ENCODE peak calls at places on chromosome 2, in four cellular contexts. A is activated naive CD4-positive, alpha-beta T cell treated with anti-CD3 and anti-CD28 coated beads for 36 hours; L is bronchial epithelial cell; R is SW 1271. S is an unnamed sample.

GRCh38 chr2:98907966-98908905 is 27.8 kb downstream of the CRACDL start:
- DNase-seq in A (no peak), L (peak; percentile 50), R (no peak), S (no peak)

GRCh38 chr2:85994421-85994777 is 105.6 kb upstream of the ST3GAL5 start:
- DNase-seq in A (no peak), L (no peak), R (no peak), S (no peak)

GRCh38 chr2:137987011-137987410 is 22.7 kb downstream of the HNMT start:
- DNase-seq in A (no peak), L (no peak), R (no peak), S (no peak)

GRCh38 chr2:234983011-234983726 is 31.4 kb downstream of the SH3BP4 start:
- DNase-seq in A (no peak), L (no peak), R (no peak), S (no peak)

GRCh38 chr2:70698847-70699246 is 69.2 kb downstream of the ADD2 start:
- DNase-seq in A (no peak), L (no peak), R (no peak), S (no peak)

GRCh38 chr2:173571021-173571821 is 216.5 kb downstream of the CDCA7 start:
- DNase-seq in A (peak; percentile 8), L (peak; percentile 59), R (no peak), S (no peak)

GRCh38 chr2:127105656-127106456 is 1.1 kb downstream of the BIN1 start:
- DNase-seq in A (no peak), L (no peak), R (no peak), S (peak; percentile 29)

GRCh38 chr2:36918307-36918706 is 48.0 kb downstream of the STRN start:
- DNase-seq in A (no peak), L (no peak), R (no peak), S (no peak)

GRCh38 chr2:224520064-224520463 is 65.1 kb downstream of the CUL3 start:
- DNase-seq in A (peak; percentile 64), L (peak; percentile 60), R (no peak), S (no peak)

GRCh38 chr2:183232161-183232865 is 108.1 kb downstream of the NUP35 start:
- DNase-seq in A (no peak), L (no peak), R (no peak), S (no peak)

GRCh38 chr2:224357098-224357901 is 44.6 kb downstream of the FAM124B start:
- DNase-seq in A (peak; percentile 76), L (peak; percentile 71), R (peak; percentile 30), S (peak; percentile 28)

GRCh38 chr2:201057089-201057499 is 14.4 kb downstream of the HYCC2 start:
- DNase-seq in A (no peak), L (no peak), R (no peak), S (no peak)

GRCh38 chr2:101883860-101884259 is 107.9 kb upstream of the IL1R2 start:
- DNase-seq in A (peak; percentile 74), L (peak; percentile 70), R (peak; percentile 11), S (no peak)

GRCh38 chr2:887639-888038 is 63.0 kb upstream of the SNTG2 start:
- DNase-seq in A (no peak), L (no peak), R (no peak), S (no peak)

GRCh38 chr2:38505779-38506178 is 96.9 kb downstream of the HNRNPLL start:
- DNase-seq in A (no peak), L (peak; percentile 70), R (no peak), S (no peak)

GRCh38 chr2:88885275-88885674 is 193.8 kb downstream of the RPIA start:
- DNase-seq in A (no peak), L (no peak), R (no peak), S (no peak)

GRCh38 chr2:233556756-233557736 is 9.5 kb downstream of the USP40 start:
- DNase-seq in A (peak; percentile 14), L (peak; percentile 94), R (no peak), S (no peak)

GRCh38 chr2:164890533-164890932 is 48.9 kb upstream of the COBLL1 start:
- DNase-seq in A (no peak), L (no peak), R (no peak), S (no peak)

GRCh38 chr2:72605836-72606442 is 219.9 kb downstream of the EXOC6B start:
- DNase-seq in A (no peak), L (peak; percentile 27), R (no peak), S (no peak)

GRCh38 chr2:187655001-187655400 is 100.8 kb upstream of the TFPI start:
- DNase-seq in A (no peak), L (no peak), R (no peak), S (no peak)

S was measured in T1000.